ENCODE peak calls at places on chromosomes 3 and 15, in six cellular contexts. One of them, this sample, is unnamed.

GRCh38 chr3:8220291-8220690 is 281.3 kb upstream of the LMCD1 start:
- DNase-seq in choroid plexus epithelial cell: no peak
- DNase-seq in lung: no peak
- DNase-seq in CD4-positive, alpha-beta memory T cell: no peak
- DNase-seq in cardiac muscle cell: no peak
- DNase-seq in mucosa of descending colon: no peak
- DNase-seq in this sample: no peak

GRCh38 chr3:129415378-129415777 is 13.1 kb downstream of the EFCAB12 start:
- DNase-seq in choroid plexus epithelial cell: no peak
- DNase-seq in lung: no peak
- DNase-seq in CD4-positive, alpha-beta memory T cell: no peak
- DNase-seq in cardiac muscle cell: no peak
- DNase-seq in mucosa of descending colon: no peak
- DNase-seq in this sample: no peak

GRCh38 chr3:49276475-49277356 is at the start of gene C3orf62:
- DNase-seq in choroid plexus epithelial cell: peak; percentile 89
- DNase-seq in lung: peak; percentile 90
- DNase-seq in CD4-positive, alpha-beta memory T cell: peak; percentile 61
- DNase-seq in cardiac muscle cell: peak; percentile 37
- DNase-seq in mucosa of descending colon: peak; percentile 92
- DNase-seq in this sample: peak; percentile 97

GRCh38 chr3:27639271-27639670 is 82.9 kb downstream of the EOMES start:
- DNase-seq in choroid plexus epithelial cell: no peak
- DNase-seq in lung: no peak
- DNase-seq in CD4-positive, alpha-beta memory T cell: peak; percentile 58
- DNase-seq in cardiac muscle cell: no peak
- DNase-seq in mucosa of descending colon: no peak
- DNase-seq in this sample: no peak

GRCh38 chr3:196894557-196895295 is 27.0 kb downstream of the SENP5 start:
- DNase-seq in choroid plexus epithelial cell: no peak
- DNase-seq in lung: no peak
- DNase-seq in CD4-positive, alpha-beta memory T cell: no peak
- DNase-seq in cardiac muscle cell: no peak
- DNase-seq in mucosa of descending colon: no peak
- DNase-seq in this sample: no peak

GRCh38 chr3:126672340-126672739 is 17.4 kb upstream of the TXNRD3 start:
- DNase-seq in choroid plexus epithelial cell: no peak
- DNase-seq in lung: no peak
- DNase-seq in CD4-positive, alpha-beta memory T cell: no peak
- DNase-seq in cardiac muscle cell: no peak
- DNase-seq in mucosa of descending colon: no peak
- DNase-seq in this sample: no peak

GRCh38 chr3:139252719-139253118 is 91.1 kb upstream of the MRPS22 start:
- DNase-seq in choroid plexus epithelial cell: no peak
- DNase-seq in lung: peak; percentile 32
- DNase-seq in CD4-positive, alpha-beta memory T cell: no peak
- DNase-seq in cardiac muscle cell: no peak
- DNase-seq in mucosa of descending colon: no peak
- DNase-seq in this sample: no peak

GRCh38 chr3:74287557-74287956 is 326.9 kb downstream of the CNTN3 start:
- DNase-seq in choroid plexus epithelial cell: no peak
- DNase-seq in lung: no peak
- DNase-seq in CD4-positive, alpha-beta memory T cell: no peak
- DNase-seq in cardiac muscle cell: no peak
- DNase-seq in mucosa of descending colon: no peak
- DNase-seq in this sample: no peak

GRCh38 chr15:68650901-68651709 is 72.3 kb downstream of the CORO2B start:
- DNase-seq in choroid plexus epithelial cell: peak; percentile 41
- DNase-seq in lung: no peak
- DNase-seq in CD4-positive, alpha-beta memory T cell: peak; percentile 7
- DNase-seq in cardiac muscle cell: peak; percentile 77
- DNase-seq in mucosa of descending colon: peak; percentile 78
- DNase-seq in this sample: peak; percentile 73

GRCh38 chr15:90617668-90618097 is 88.0 kb downstream of the CRTC3 start:
- DNase-seq in choroid plexus epithelial cell: peak; percentile 66
- DNase-seq in lung: no peak
- DNase-seq in CD4-positive, alpha-beta memory T cell: no peak
- DNase-seq in cardiac muscle cell: no peak
- DNase-seq in mucosa of descending colon: no peak
- DNase-seq in this sample: no peak

GRCh38 chr15:98719169-98719515 is 70.8 kb downstream of the IGF1R start:
- DNase-seq in choroid plexus epithelial cell: peak; percentile 48
- DNase-seq in lung: no peak
- DNase-seq in CD4-positive, alpha-beta memory T cell: no peak
- DNase-seq in cardiac muscle cell: no peak
- DNase-seq in mucosa of descending colon: no peak
- DNase-seq in this sample: no peak

GRCh38 chr15:29708519-29708918 is 113.7 kb downstream of the TJP1 start:
- DNase-seq in choroid plexus epithelial cell: no peak
- DNase-seq in lung: no peak
- DNase-seq in CD4-positive, alpha-beta memory T cell: no peak
- DNase-seq in cardiac muscle cell: no peak
- DNase-seq in mucosa of descending colon: no peak
- DNase-seq in this sample: no peak

GRCh38 chr3:184466413-184466960 is 86.6 kb downstream of the CHRD start:
- DNase-seq in choroid plexus epithelial cell: peak; percentile 29
- DNase-seq in lung: no peak
- DNase-seq in CD4-positive, alpha-beta memory T cell: no peak
- DNase-seq in cardiac muscle cell: peak; percentile 38
- DNase-seq in mucosa of descending colon: peak; percentile 36
- DNase-seq in this sample: peak; percentile 65

GRCh38 chr15:100880139-100880896 is 687 bp downstream of the ALDH1A3 start:
- DNase-seq in choroid plexus epithelial cell: peak; percentile 18
- DNase-seq in lung: no peak
- DNase-seq in CD4-positive, alpha-beta memory T cell: no peak
- DNase-seq in cardiac muscle cell: no peak
- DNase-seq in mucosa of descending colon: no peak
- DNase-seq in this sample: no peak

GRCh38 chr3:132595036-132595435 is 2.0 kb upstream of the ACKR4 start:
- DNase-seq in choroid plexus epithelial cell: peak; percentile 75
- DNase-seq in lung: no peak
- DNase-seq in CD4-positive, alpha-beta memory T cell: no peak
- DNase-seq in cardiac muscle cell: no peak
- DNase-seq in mucosa of descending colon: no peak
- DNase-seq in this sample: no peak

GRCh38 chr3:127736801-127737539 is 64.2 kb downstream of the ABTB1 start:
- DNase-seq in choroid plexus epithelial cell: no peak
- DNase-seq in lung: no peak
- DNase-seq in CD4-positive, alpha-beta memory T cell: no peak
- DNase-seq in cardiac muscle cell: no peak
- DNase-seq in mucosa of descending colon: no peak
- DNase-seq in this sample: no peak

GRCh38 chr15:39127925-39128617 is 452.8 kb upstream of the THBS1 start:
- DNase-seq in choroid plexus epithelial cell: peak; percentile 94
- DNase-seq in lung: peak; percentile 39
- DNase-seq in CD4-positive, alpha-beta memory T cell: no peak
- DNase-seq in cardiac muscle cell: peak; percentile 51
- DNase-seq in mucosa of descending colon: peak; percentile 10
- DNase-seq in this sample: no peak

GRCh38 chr3:149395107-149396089 is 17.9 kb upstream of the TM4SF1 start:
- DNase-seq in choroid plexus epithelial cell: peak; percentile 91
- DNase-seq in lung: peak; percentile 50
- DNase-seq in CD4-positive, alpha-beta memory T cell: no peak
- DNase-seq in cardiac muscle cell: peak; percentile 36
- DNase-seq in mucosa of descending colon: no peak
- DNase-seq in this sample: peak; percentile 66

GRCh38 chr15:43325039-43325438 is 5.3 kb downstream of the LCMT2 start:
- DNase-seq in choroid plexus epithelial cell: no peak
- DNase-seq in lung: no peak
- DNase-seq in CD4-positive, alpha-beta memory T cell: no peak
- DNase-seq in cardiac muscle cell: no peak
- DNase-seq in mucosa of descending colon: no peak
- DNase-seq in this sample: no peak

GRCh38 chr3:32934150-32934742 is 17.2 kb upstream of the CCR4 start:
- DNase-seq in choroid plexus epithelial cell: peak; percentile 41
- DNase-seq in lung: no peak
- DNase-seq in CD4-positive, alpha-beta memory T cell: no peak
- DNase-seq in cardiac muscle cell: peak; percentile 42
- DNase-seq in mucosa of descending colon: peak; percentile 62
- DNase-seq in this sample: no peak

GRCh38 chr3:187125319-187126031 is 13.8 kb downstream of the RPL39L start:
- DNase-seq in choroid plexus epithelial cell: no peak
- DNase-seq in lung: no peak
- DNase-seq in CD4-positive, alpha-beta memory T cell: no peak
- DNase-seq in cardiac muscle cell: no peak
- DNase-seq in mucosa of descending colon: no peak
- DNase-seq in this sample: no peak

GRCh38 chr15:42919308-42919707 is 1.3 kb downstream of the TTBK2 start:
- DNase-seq in choroid plexus epithelial cell: peak; percentile 11
- DNase-seq in lung: no peak
- DNase-seq in CD4-positive, alpha-beta memory T cell: no peak
- DNase-seq in cardiac muscle cell: no peak
- DNase-seq in mucosa of descending colon: no peak
- DNase-seq in this sample: no peak

GRCh38 chr3:62622553-62623174 is 249.3 kb upstream of the FEZF2 start:
- DNase-seq in choroid plexus epithelial cell: peak; percentile 82
- DNase-seq in lung: no peak
- DNase-seq in CD4-positive, alpha-beta memory T cell: peak; percentile 0
- DNase-seq in cardiac muscle cell: peak; percentile 70
- DNase-seq in mucosa of descending colon: peak; percentile 15
- DNase-seq in this sample: no peak

GRCh38 chr3:149333518-149333859 is at the start of gene TM4SF18:
- DNase-seq in choroid plexus epithelial cell: peak; percentile 24
- DNase-seq in lung: no peak
- DNase-seq in CD4-positive, alpha-beta memory T cell: no peak
- DNase-seq in cardiac muscle cell: no peak
- DNase-seq in mucosa of descending colon: no peak
- DNase-seq in this sample: no peak

GRCh38 chr3:182618981-182619591 is 174.2 kb upstream of the ATP11B start:
- DNase-seq in choroid plexus epithelial cell: peak; percentile 46
- DNase-seq in lung: no peak
- DNase-seq in CD4-positive, alpha-beta memory T cell: no peak
- DNase-seq in cardiac muscle cell: no peak
- DNase-seq in mucosa of descending colon: no peak
- DNase-seq in this sample: no peak

GRCh38 chr3:62888180-62888579 is 13.0 kb upstream of the CADPS start:
- DNase-seq in choroid plexus epithelial cell: no peak
- DNase-seq in lung: no peak
- DNase-seq in CD4-positive, alpha-beta memory T cell: no peak
- DNase-seq in cardiac muscle cell: peak; percentile 33
- DNase-seq in mucosa of descending colon: no peak
- DNase-seq in this sample: no peak

GRCh38 chr15:52078876-52079700 is 33.5 kb downstream of the BCL2L10 start:
- DNase-seq in choroid plexus epithelial cell: peak; percentile 72
- DNase-seq in lung: peak; percentile 83
- DNase-seq in CD4-positive, alpha-beta memory T cell: peak; percentile 72
- DNase-seq in cardiac muscle cell: peak; percentile 87
- DNase-seq in mucosa of descending colon: peak; percentile 96
- DNase-seq in this sample: peak; percentile 85

GRCh38 chr3:146464783-146465182 is 4.6 kb downstream of the PLSCR2 start:
- DNase-seq in choroid plexus epithelial cell: no peak
- DNase-seq in lung: no peak
- DNase-seq in CD4-positive, alpha-beta memory T cell: no peak
- DNase-seq in cardiac muscle cell: no peak
- DNase-seq in mucosa of descending colon: no peak
- DNase-seq in this sample: no peak

GRCh38 chr3:58059349-58060321 is 51.4 kb downstream of the FLNB start:
- DNase-seq in choroid plexus epithelial cell: peak; percentile 85
- DNase-seq in lung: no peak
- DNase-seq in CD4-positive, alpha-beta memory T cell: no peak
- DNase-seq in cardiac muscle cell: peak; percentile 47
- DNase-seq in mucosa of descending colon: peak; percentile 44
- DNase-seq in this sample: no peak
- H3K4me3 ChIP-seq in choroid plexus epithelial cell: no peak overlapping the region
- H3K4me3 ChIP-seq in lung: no peak overlapping the region
- H3K4me3 ChIP-seq in CD4-positive, alpha-beta memory T cell: no peak overlapping the region
- H3K4me3 ChIP-seq in cardiac muscle cell: no peak overlapping the region
- H3K4me3 ChIP-seq in mucosa of descending colon: no peak overlapping the region
- H3K4me3 ChIP-seq in this sample: no peak overlapping the region

DNA sequence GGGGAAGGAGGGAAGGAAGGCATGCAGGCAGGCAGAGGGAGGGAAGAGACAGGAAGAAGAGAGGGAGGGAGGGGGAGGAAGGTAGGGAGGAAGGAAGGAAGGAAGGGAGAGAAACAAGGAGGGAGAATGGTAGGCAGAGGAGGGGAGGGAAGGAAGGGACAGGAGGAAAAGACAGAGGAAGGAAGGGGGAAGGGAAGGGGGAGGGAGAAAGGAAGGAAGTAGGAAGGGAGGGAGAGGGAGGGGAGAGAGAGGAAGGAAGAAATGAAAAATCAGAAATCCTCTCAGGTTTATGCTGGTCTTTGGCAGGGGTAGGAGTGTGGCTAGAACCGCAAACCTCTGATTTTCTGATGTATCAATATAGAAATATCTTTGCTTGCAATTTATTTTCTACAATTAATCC is 4.2 kb downstream of the PRTG start:
- DNase-seq in choroid plexus epithelial cell: no peak
- DNase-seq in lung: no peak
- DNase-seq in CD4-positive, alpha-beta memory T cell: no peak
- DNase-seq in cardiac muscle cell: no peak
- DNase-seq in mucosa of descending colon: no peak
- DNase-seq in this sample: no peak
- H3K4me3 ChIP-seq in choroid plexus epithelial cell: no peak overlapping the region
- H3K4me3 ChIP-seq in lung: no peak overlapping the region
- H3K4me3 ChIP-seq in CD4-positive, alpha-beta memory T cell: no peak overlapping the region
- H3K4me3 ChIP-seq in cardiac muscle cell: no peak overlapping the region
- H3K4me3 ChIP-seq in mucosa of descending colon: no peak overlapping the region
- H3K4me3 ChIP-seq in this sample: no peak overlapping the region

DNA sequence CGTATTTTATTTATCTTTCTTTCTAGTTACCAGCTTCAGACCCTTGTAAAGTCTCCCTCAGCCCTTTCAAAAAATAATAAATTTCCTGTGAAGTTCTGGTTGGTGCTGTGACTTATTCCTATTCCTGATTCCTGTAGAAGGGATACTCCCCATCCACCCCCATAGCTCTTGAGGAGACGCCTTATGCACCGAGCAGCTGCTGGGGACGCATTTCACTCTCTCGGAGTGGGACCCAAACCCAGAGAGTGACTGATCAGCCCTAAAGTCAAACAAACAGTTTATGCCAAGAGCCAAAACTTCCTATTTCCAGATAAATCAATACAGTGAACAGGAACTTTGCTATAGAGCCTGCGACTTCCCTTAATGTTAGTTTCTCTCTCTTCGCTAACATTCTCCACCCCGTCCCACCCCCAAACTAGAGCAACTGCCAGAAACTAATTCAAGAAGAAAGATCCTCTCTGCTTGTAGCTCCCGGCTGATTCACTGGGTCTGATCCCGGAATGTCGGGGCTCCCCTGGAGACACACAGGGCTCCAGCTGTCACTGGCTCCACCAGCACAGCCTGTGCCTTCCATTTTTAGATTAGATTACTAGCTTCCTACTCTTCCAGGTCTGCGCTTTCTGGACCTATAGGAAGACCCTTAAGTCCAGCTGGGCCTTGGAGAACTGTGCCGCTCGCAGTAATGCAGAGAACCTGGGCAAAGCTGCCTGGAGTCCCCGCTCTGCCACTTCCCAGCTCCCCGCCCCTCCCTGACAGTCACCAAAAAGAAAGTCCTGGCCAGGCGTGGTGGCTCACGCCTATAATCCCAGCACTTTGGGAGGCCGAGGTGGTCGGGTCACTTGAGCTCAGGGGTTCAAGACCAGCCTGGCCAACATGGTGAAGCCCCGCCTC is 45.2 kb downstream of the KLHL25 start:
- DNase-seq in choroid plexus epithelial cell: peak; percentile 37
- DNase-seq in lung: no peak
- DNase-seq in CD4-positive, alpha-beta memory T cell: no peak
- DNase-seq in cardiac muscle cell: no peak
- DNase-seq in mucosa of descending colon: peak; percentile 26
- DNase-seq in this sample: peak; percentile 78
- H3K4me3 ChIP-seq in choroid plexus epithelial cell: no peak overlapping the region
- H3K4me3 ChIP-seq in lung: no peak overlapping the region
- H3K4me3 ChIP-seq in CD4-positive, alpha-beta memory T cell: no peak overlapping the region
- H3K4me3 ChIP-seq in cardiac muscle cell: no peak overlapping the region
- H3K4me3 ChIP-seq in mucosa of descending colon: no peak overlapping the region
- H3K4me3 ChIP-seq in this sample: no peak overlapping the region

GRCh38 chr15:79967331-79968182 is 3.4 kb downstream of the BCL2A1 start:
- DNase-seq in choroid plexus epithelial cell: no peak
- DNase-seq in lung: no peak
- DNase-seq in CD4-positive, alpha-beta memory T cell: no peak
- DNase-seq in cardiac muscle cell: no peak
- DNase-seq in mucosa of descending colon: no peak
- DNase-seq in this sample: no peak
- H3K4me3 ChIP-seq in choroid plexus epithelial cell: no peak overlapping the region
- H3K4me3 ChIP-seq in lung: no peak overlapping the region
- H3K4me3 ChIP-seq in CD4-positive, alpha-beta memory T cell: peak overlapping the region; percentile 40
- H3K4me3 ChIP-seq in cardiac muscle cell: no peak overlapping the region
- H3K4me3 ChIP-seq in mucosa of descending colon: no peak overlapping the region
- H3K4me3 ChIP-seq in this sample: no peak overlapping the region